ENCODE peak calls at places on chromosomes 5 and 9, in five cellular contexts. U, H, Q, S and X are unnamed samples.
A peak's percentile ranks its signal among the peaks of the same experiment; 100 is the strongest.

GRCh38 chr5:149485655-149486615 is 65.3 kb downstream of the CSNK1A1 start:
- DNase-seq in U (no peak), S (peak; percentile 100), H (no peak), Q (peak; percentile 91), X (peak; percentile 74)

GRCh38 chr9:21153688-21154608 is 12.3 kb upstream of the IFNW1 start:
- DNase-seq in U (no peak), Q (no peak), H (no peak), S (peak; percentile 22), X (no peak)

GRCh38 chr9:33172735-33173238 is 5.7 kb upstream of the B4GALT1 start:
- DNase-seq in H (no peak), Q (no peak), S (no peak), U (no peak), X (no peak)

GRCh38 chr9:129208191-129209091 is 30.4 kb upstream of the IER5L start:
- DNase-seq in S (no peak), Q (no peak), H (no peak), U (no peak), X (no peak)

GRCh38 chr9:93254806-93255519 is 71.0 kb downstream of the WNK2 start:
- DNase-seq in S (no peak), U (peak; percentile 42), Q (no peak), H (no peak), X (no peak)

GRCh38 chr9:101738566-101739183 is at the start of gene GRIN3A:
- DNase-seq in S (no peak), Q (no peak), U (peak; percentile 61), H (peak; percentile 46), X (peak; percentile 17)

GRCh38 chr9:18799420-18799819 is 233.6 kb downstream of the SAXO1 start:
- DNase-seq in H (no peak), Q (no peak), U (no peak), S (no peak), X (no peak)

GRCh38 chr5:639253-639530 is 27.1 kb downstream of the CEP72 start:
- DNase-seq in Q (no peak), U (peak; percentile 54), S (no peak), H (peak; percentile 4), X (peak; percentile 33)

GRCh38 chr5:90410178-90410762 is 714 bp upstream of the CETN3 start:
- DNase-seq in S (no peak), U (no peak), H (no peak), Q (no peak), X (no peak)

GRCh38 chr5:5592541-5592940 is 170.1 kb downstream of the ICE1 start:
- DNase-seq in S (peak; percentile 2), H (no peak), U (no peak), Q (no peak), X (no peak)

GRCh38 chr9:80410106-80410505 is 838.3 kb downstream of the TLE4 start:
- DNase-seq in H (peak; percentile 49), Q (no peak), U (no peak), S (peak; percentile 2), X (no peak)

GRCh38 chr9:99491408-99492259 is 269.6 kb downstream of the SEC61B start:
- DNase-seq in U (no peak), S (peak; percentile 11), Q (no peak), H (no peak), X (no peak)

GRCh38 chr9:99172129-99173091 is 49.3 kb downstream of the ALG2 start:
- DNase-seq in S (no peak), H (no peak), Q (no peak), U (no peak), X (no peak)

GRCh38 chr5:143002459-143003327 is 232.5 kb downstream of the ARHGAP26 start:
- DNase-seq in U (no peak), S (peak; percentile 91), Q (peak; percentile 22), H (no peak), X (no peak)

GRCh38 chr5:107615173-107615856 is 55.4 kb downstream of the EFNA5 start:
- DNase-seq in S (peak; percentile 41), H (no peak), U (no peak), Q (no peak), X (no peak)

GRCh38 chr9:23824241-23825142 is 1.5 kb downstream of the ELAVL2 start:
- DNase-seq in Q (no peak), U (peak; percentile 56), S (peak; percentile 36), H (peak; percentile 26), X (no peak)

GRCh38 chr9:23011669-23012068 is 565.0 kb downstream of the DMRTA1 start:
- DNase-seq in U (no peak), Q (no peak), H (no peak), S (peak; percentile 21), X (no peak)

GRCh38 chr9:124110307-124110915 is 98.8 kb downstream of the LHX2 start:
- DNase-seq in U (peak; percentile 69), S (peak; percentile 58), H (peak; percentile 83), Q (peak; percentile 24), X (peak; percentile 32)

GRCh38 chr5:35820720-35821119 is 36.0 kb upstream of the IL7R start:
- DNase-seq in Q (no peak), S (no peak), H (no peak), U (no peak), X (no peak)

GRCh38 chr5:71922584-71923106 is 184.6 kb upstream of the MAP1B start:
- DNase-seq in U (no peak), H (no peak), S (peak; percentile 95), Q (no peak), X (no peak)

GRCh38 chr9:27408523-27408922 is 111.6 kb upstream of the EQTN start:
- DNase-seq in S (no peak), U (no peak), H (no peak), Q (no peak), X (no peak)

GRCh38 chr5:4212071-4212739 is 616.6 kb downstream of the IRX1 start:
- DNase-seq in Q (no peak), U (no peak), S (no peak), H (no peak), X (no peak)

GRCh38 chr9:35495984-35496383 is 6.1 kb downstream of the RUSC2 start:
- DNase-seq in Q (no peak), U (no peak), S (no peak), H (no peak), X (no peak)

GRCh38 chr9:101566904-101567724 is 27.7 kb downstream of the PPP3R2 start:
- DNase-seq in Q (no peak), H (peak; percentile 44), S (peak; percentile 26), U (no peak), X (no peak)

GRCh38 chr5:56211298-56211865 is 21.7 kb downstream of the ANKRD55 start:
- DNase-seq in Q (no peak), U (no peak), H (no peak), S (peak; percentile 89), X (no peak)

GRCh38 chr9:104743377-104743985 is 4.0 kb upstream of the NIPSNAP3A start:
- DNase-seq in U (no peak), S (peak; percentile 50), Q (no peak), H (no peak), X (no peak)

GRCh38 chr9:12702160-12702758 is 9.1 kb downstream of the TYRP1 start:
- DNase-seq in U (no peak), H (peak; percentile 27), Q (peak; percentile 19), S (peak; percentile 72), X (peak; percentile 28)

GRCh38 chr5:85512896-85513295 is 1104.8 kb upstream of the COX7C start:
- DNase-seq in S (no peak), Q (no peak), H (no peak), U (peak; percentile 40), X (peak; percentile 4)

GRCh38 chr9:128124873-128125574 is 2.5 kb downstream of the PTGES2 start:
- DNase-seq in Q (no peak), H (peak; percentile 82), S (peak; percentile 47), U (peak; percentile 81), X (peak; percentile 65)
- TF ChIP-seq CTCF in Q (peak; percentile 34), H (peak; percentile 29), S (peak; percentile 66), U (peak; percentile 54), X (peak; percentile 29)

GRCh38 chr9:130714586-130715110 is 21.1 kb downstream of the EXOSC2 start:
- DNase-seq in U (no peak), Q (no peak), H (no peak), S (peak; percentile 28), X (no peak)
- H3K4me3 ChIP-seq in U (peak overlapping the region; percentile 95), Q (peak overlapping the region; percentile 14), H (peak overlapping the region; percentile 12), S (peak overlapping the region; percentile 95), X (peak overlapping the region; percentile 94)

GRCh38 chr9:114371343-114371985 is 16.3 kb downstream of the AKNA start:
- DNase-seq in U (no peak), Q (no peak), H (no peak), S (no peak), X (no peak)

GRCh38 chr9:114372971-114373591 is 14.7 kb downstream of the AKNA start:
- DNase-seq in H (peak; percentile 42), U (peak; percentile 86), Q (no peak), S (no peak), X (peak; percentile 76)

GRCh38 chr9:114370985-114371335 is 16.8 kb downstream of the AKNA start:
- DNase-seq in U (peak; percentile 52), S (no peak), Q (no peak), H (no peak), X (no peak)

GRCh38 chr9:114370251-114370984 is 17.4 kb downstream of the AKNA start:
- DNase-seq in U (peak; percentile 46), Q (no peak), H (no peak), S (no peak), X (no peak)

DNA sequence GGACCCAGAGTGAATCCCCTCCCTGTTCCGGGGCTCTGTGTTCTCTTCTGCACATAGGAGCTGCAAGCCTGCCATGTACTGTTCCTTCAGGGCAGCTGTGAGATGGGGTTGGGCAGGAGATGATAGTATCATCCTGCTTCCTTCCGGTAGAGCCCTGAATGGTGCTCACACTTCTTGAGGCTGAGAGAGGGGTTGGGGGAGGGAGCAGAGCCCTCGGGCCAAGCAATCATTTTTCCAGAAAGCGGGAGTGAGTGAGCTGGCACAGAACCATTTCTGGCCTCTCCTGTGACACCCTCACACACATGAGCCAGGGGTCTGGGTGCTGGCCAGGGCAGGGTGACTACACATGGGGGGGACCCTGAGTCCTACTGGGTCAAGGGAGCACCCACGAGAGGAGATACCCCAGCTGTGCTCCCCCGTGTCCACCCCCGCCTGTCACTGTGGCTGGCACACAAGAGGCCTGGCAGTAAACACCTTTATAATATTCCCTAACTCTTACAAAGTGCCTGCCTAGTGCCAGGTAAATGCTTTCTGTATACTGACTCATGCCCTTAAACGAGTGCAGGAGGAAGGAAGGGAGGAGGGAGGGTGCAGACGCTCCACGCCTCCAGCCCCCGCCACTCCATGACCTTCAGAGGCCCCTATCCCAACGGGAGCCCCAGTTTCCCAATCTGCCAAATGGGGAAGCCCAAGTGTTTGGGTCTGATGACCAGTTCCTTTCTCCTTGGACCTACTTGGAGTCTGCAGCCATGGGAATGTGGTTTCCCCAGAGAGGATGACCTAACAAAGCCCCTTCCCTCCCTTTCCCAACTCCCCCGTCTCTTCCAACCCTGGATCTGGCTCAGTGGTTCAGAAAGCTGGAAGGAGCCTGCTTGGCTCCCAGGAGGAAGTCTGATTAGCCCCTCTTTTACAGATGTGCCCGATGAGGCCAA is 15.5 kb downstream of the AKNA start:
- DNase-seq in U (peak; percentile 69), Q (peak; percentile 74), H (no peak), S (peak; percentile 39), X (peak; percentile 43)
- H3K4me1 ChIP-seq in U (peaks cover 40% of the 10 kb centered on the region), Q (peaks cover 23% of the 10 kb centered on the region), H (peaks cover 2% of the 10 kb centered on the region), S (peaks cover 11% of the 10 kb centered on the region), X (no peaks in the 10 kb centered on the region)

GRCh38 chr5:37723147-37723961 is 116.5 kb downstream of the GDNF start:
- DNase-seq in H (peak; percentile 26), U (no peak), Q (no peak), S (peak; percentile 71), X (peak; percentile 34)

GRCh38 chr5:37722236-37723146 is 117.3 kb downstream of the GDNF start:
- DNase-seq in Q (no peak), U (no peak), H (no peak), S (peak; percentile 99), X (no peak)

GRCh38 chr5:37725185-37725584 is 114.7 kb downstream of the GDNF start:
- DNase-seq in S (no peak), U (no peak), Q (no peak), H (no peak), X (no peak)

GRCh38 chr5:37727238-37727637 is 112.6 kb downstream of the GDNF start:
- DNase-seq in H (no peak), S (no peak), U (no peak), Q (no peak), X (no peak)

GRCh38 chr5:37724395-37725125 is 115.3 kb downstream of the GDNF start:
- DNase-seq in S (peak; percentile 75), U (no peak), H (no peak), Q (no peak), X (no peak)
- TF ChIP-seq CTCF in S (no peak), U (no peak), H (no peak), Q (no peak), X (no peak)